ENCODE peak calls at places on chromosomes 7 and 10, in seven cellular contexts. Q is A549; J is mesothelial cell of epicardium; C is epithelial cell of esophagus; N is CD8-positive, alpha-beta T cell; X is activated CD8-positive, alpha-beta T cell treated with anti-CD3 and anti-CD28 coated beads for 36 hours; Z is Calu3. B is an unnamed sample.

GRCh38 chr7:155234950-155235789 is 62.5 kb upstream of the INSIG1 start:
- DNase-seq in X (no peak), C (no peak), Z (peak; percentile 59), N (no peak), J (no peak), Q (peak; percentile 61), B (no peak)

GRCh38 chr10:73332379-73332778 is 26.3 kb downstream of the CFAP70 start:
- DNase-seq in C (no peak), Q (no peak), J (no peak), N (no peak), Z (no peak), X (no peak), B (no peak)

GRCh38 chr7:80135306-80136104 is 874 bp downstream of the GNAI1 start:
- DNase-seq in J (no peak), C (no peak), Q (peak; percentile 10), N (peak; percentile 10), Z (peak; percentile 4), X (peak; percentile 45), B (no peak)

GRCh38 chr10:45003432-45004000 is 2.8 kb downstream of the ZNF22 start:
- DNase-seq in C (no peak), X (no peak), Q (no peak), J (no peak), Z (no peak), N (no peak), B (no peak)

GRCh38 chr10:101529207-101529606 is 58.9 kb downstream of the POLL start:
- DNase-seq in N (no peak), X (no peak), Q (no peak), J (no peak), Z (no peak), C (no peak), B (no peak)

GRCh38 chr10:533186-533585 is 156.3 kb downstream of the DIP2C start:
- DNase-seq in N (no peak), C (no peak), Q (no peak), J (no peak), Z (no peak), X (no peak), B (no peak)

GRCh38 chr7:133783276-133783675 is 343.9 kb upstream of the LRGUK start:
- DNase-seq in Q (no peak), X (no peak), C (no peak), N (no peak), J (no peak), Z (no peak), B (no peak)

GRCh38 chr7:44911911-44912310 is 26.6 kb upstream of the PURB start:
- DNase-seq in X (no peak), Z (no peak), C (no peak), J (no peak), Q (no peak), N (no peak), B (no peak)

GRCh38 chr10:86711957-86712708 is 43.8 kb downstream of the LDB3 start:
- DNase-seq in Q (peak; percentile 76), Z (peak; percentile 13), N (peak; percentile 45), C (no peak), J (no peak), X (peak; percentile 24), B (no peak)

GRCh38 chr7:34491899-34492298 is 166.1 kb upstream of the NPSR1 start:
- DNase-seq in X (no peak), Q (no peak), Z (no peak), N (no peak), J (no peak), C (peak; percentile 60), B (no peak)

GRCh38 chr7:50782376-50783208 is at the start of gene GRB10:
- DNase-seq in J (no peak), C (no peak), N (no peak), Q (no peak), X (no peak), Z (peak; percentile 70), B (no peak)

GRCh38 chr10:14017380-14017943 is 313.3 kb downstream of the FRMD4A start:
- DNase-seq in Z (no peak), J (no peak), Q (no peak), C (no peak), N (no peak), X (no peak), B (no peak)

GRCh38 chr10:57096044-57096443 is 735.0 kb upstream of the ZWINT start:
- DNase-seq in X (no peak), C (no peak), Q (no peak), Z (no peak), N (no peak), J (no peak), B (no peak)

GRCh38 chr10:22183771-22184466 is 33.9 kb downstream of the EBLN1 start:
- DNase-seq in Q (no peak), J (no peak), C (peak; percentile 10), X (no peak), N (no peak), Z (no peak), B (no peak)

GRCh38 chr10:122054046-122055025 is 65.4 kb downstream of the TACC2 start:
- DNase-seq in X (peak; percentile 26), Q (peak; percentile 55), C (peak; percentile 79), Z (peak; percentile 58), N (no peak), J (no peak), B (no peak)

GRCh38 chr10:68105820-68106219 is 3.5 kb upstream of the MYPN start:
- DNase-seq in X (no peak), N (no peak), Q (no peak), J (no peak), Z (no peak), C (peak; percentile 70), B (no peak)

GRCh38 chr10:72638586-72639440 is 12.9 kb upstream of the MICU1 start:
- DNase-seq in Q (peak; percentile 80), N (no peak), X (no peak), Z (peak; percentile 82), J (no peak), C (no peak), B (no peak)

GRCh38 chr7:100946766-100947365 is 2.5 kb upstream of the MUC3A start:
- DNase-seq in X (no peak), J (no peak), N (no peak), Q (no peak), Z (no peak), C (no peak), B (no peak)

GRCh38 chr10:97632949-97633884 is at the start of gene MORN4:
- DNase-seq in J (peak; percentile 86), Q (peak; percentile 95), N (peak; percentile 89), Z (peak; percentile 90), C (peak; percentile 93), X (peak; percentile 93), B (peak; percentile 95)

GRCh38 chr7:77697535-77697831 is 1.2 kb downstream of the RSBN1L start:
- DNase-seq in N (no peak), X (no peak), Z (no peak), Q (no peak), J (no peak), C (no peak), B (no peak)

GRCh38 chr10:70324951-70325781 is 41.4 kb upstream of the NPFFR1 start:
- DNase-seq in X (no peak), Q (no peak), N (no peak), C (peak; percentile 18), J (no peak), Z (no peak), B (no peak)

GRCh38 chr10:94363251-94363565 is 469 bp upstream of the NOC3L start:
- DNase-seq in C (no peak), N (no peak), Z (no peak), J (no peak), Q (no peak), X (no peak), B (no peak)
- TF ChIP-seq CTCF in C (no peak), N (no peak), Z (no peak), J (no peak), Q (no peak), X (no peak), B (no peak)

GRCh38 chr7:35588647-35589046 is 106.3 kb downstream of the HERPUD2 start:
- DNase-seq in X (no peak), C (no peak), Z (no peak), N (no peak), J (no peak), Q (no peak), B (no peak)

GRCh38 chr7:35599061-35599460 is 95.9 kb downstream of the HERPUD2 start:
- DNase-seq in X (no peak), N (no peak), J (no peak), Q (no peak), Z (no peak), C (no peak), B (no peak)

GRCh38 chr7:35596061-35596460 is 98.9 kb downstream of the HERPUD2 start:
- DNase-seq in N (no peak), Z (no peak), J (no peak), C (peak; percentile 2), X (no peak), Q (no peak), B (no peak)

GRCh38 chr7:35599642-35600041 is 95.3 kb downstream of the HERPUD2 start:
- DNase-seq in X (no peak), Q (no peak), C (no peak), J (no peak), Z (no peak), N (no peak), B (no peak)

GRCh38 chr7:35593896-35594295 is 101.0 kb downstream of the HERPUD2 start:
- DNase-seq in Q (no peak), J (no peak), X (peak; percentile 46), N (no peak), C (no peak), Z (peak; percentile 24), B (no peak)
- TF ChIP-seq CTCF in Q (peak; percentile 21), J (peak; percentile 23), X (peak; percentile 44), N (no peak), C (no peak), Z (peak; percentile 50), B (peak; percentile 65)

GRCh38 chr7:103074519-103075336 is at the start of the genes ARMC10 and FBXL13:
- DNase-seq in Q (peak; percentile 91), C (peak; percentile 93), J (peak; percentile 88), Z (peak; percentile 88), N (peak; percentile 86), X (peak; percentile 93), B (peak; percentile 94)
- TF ChIP-seq CTCF in Q (peak; percentile 7), C (no peak), J (peak; percentile 41), Z (no peak), N (no peak), X (no peak), B (peak; percentile 44)

GRCh38 chr7:38448842-38449241 is 175.4 kb upstream of the TARP start:
- DNase-seq in N (no peak), C (peak; percentile 28), Q (no peak), J (no peak), X (no peak), Z (no peak), B (no peak)

GRCh38 chr7:38453826-38454225 is 177.3 kb downstream of the AMPH start:
- DNase-seq in C (no peak), J (no peak), N (no peak), Z (no peak), Q (no peak), X (no peak), B (no peak)

GRCh38 chr7:38452615-38453014 is 178.6 kb downstream of the AMPH start:
- DNase-seq in N (no peak), X (no peak), Q (no peak), Z (no peak), J (no peak), C (no peak), B (no peak)

GRCh38 chr7:38453187-38453586 is 178.0 kb downstream of the AMPH start:
- DNase-seq in N (no peak), Q (no peak), Z (no peak), J (no peak), X (no peak), C (no peak), B (no peak)

DNA sequence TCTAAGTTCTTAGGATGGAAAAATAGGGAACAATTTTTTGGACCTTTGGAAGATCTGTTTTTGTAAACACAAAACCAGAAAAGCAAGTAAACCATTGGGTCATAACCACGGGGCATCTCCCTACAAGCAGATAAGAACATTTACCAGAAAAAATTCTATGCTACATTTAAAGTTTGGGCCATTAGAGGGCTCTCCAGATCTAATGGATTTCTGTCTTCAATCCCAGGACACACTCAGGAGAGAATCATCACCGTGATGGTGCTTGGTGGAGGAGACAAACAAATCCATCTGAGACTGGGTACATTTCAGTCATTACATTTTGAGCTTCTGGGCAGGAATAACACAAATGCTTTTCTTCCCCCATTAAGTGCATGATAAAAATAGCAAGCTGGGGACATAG is 178.4 kb upstream of the TARP start:
- DNase-seq in J (no peak), Z (no peak), X (no peak), N (no peak), C (peak; percentile 52), Q (peak; percentile 9), B (no peak)
- TF ChIP-seq CTCF in J (no peak), Z (no peak), X (no peak), N (no peak), C (no peak), Q (peak; percentile 33), B (peak; percentile 55)

B was measured in type B pancreatic cell.